ENCODE peak calls at places on chromosomes 12 and 14, in four cellular contexts. Y, S, D and K are unnamed samples.

GRCh38 chr14:55599250-55599879 is 19.4 kb downstream of the KTN1 start:
- DNase-seq in Y (no peak), S (no peak), D (no peak), K (no peak)

GRCh38 chr12:92312463-92312970 is 166.9 kb upstream of the BTG1 start:
- DNase-seq in S (no peak), Y (peak; percentile 37), D (no peak), K (no peak)

GRCh38 chr12:90575995-90576394 is 379.0 kb downstream of the CCER1 start:
- DNase-seq in S (no peak), Y (no peak), D (no peak), K (no peak)

GRCh38 chr12:32198555-32198954 is 91.9 kb downstream of the BICD1 start:
- DNase-seq in Y (peak; percentile 13), D (peak; percentile 27), S (no peak), K (no peak)

GRCh38 chr14:96252323-96253052 is 3.5 kb upstream of the BDKRB1 start:
- DNase-seq in D (no peak), Y (peak; percentile 68), S (no peak), K (no peak)

GRCh38 chr12:50234347-50234746 is 49.0 kb downstream of the LIMA1 start:
- DNase-seq in D (no peak), S (no peak), Y (no peak), K (no peak)

GRCh38 chr12:42921741-42922511 is 332.4 kb upstream of the PRICKLE1 start:
- DNase-seq in Y (no peak), S (no peak), D (peak; percentile 79), K (no peak)

GRCh38 chr14:61653507-61653906 is 41.8 kb upstream of the HIF1A start:
- DNase-seq in Y (peak; percentile 75), D (peak; percentile 62), S (no peak), K (peak; percentile 53)

GRCh38 chr12:99810718-99811593 is 163.4 kb downstream of the GARIN6 start:
- DNase-seq in D (peak; percentile 13), S (peak; percentile 53), Y (peak; percentile 29), K (no peak)

GRCh38 chr12:114625294-114625851 is 58.6 kb downstream of the TBX3 start:
- DNase-seq in S (peak; percentile 21), D (peak; percentile 64), Y (peak; percentile 49), K (no peak)

GRCh38 chr14:96145116-96145864 is 59.3 kb upstream of the BDKRB2 start:
- DNase-seq in Y (peak; percentile 85), S (no peak), D (peak; percentile 86), K (peak; percentile 79)

GRCh38 chr12:70719672-70720420 is 82.6 kb upstream of the PTPRB start:
- DNase-seq in S (peak; percentile 30), D (peak; percentile 41), Y (peak; percentile 38), K (no peak)

GRCh38 chr14:92903359-92903758 is 19.6 kb upstream of the CHGA start:
- DNase-seq in Y (no peak), D (no peak), S (no peak), K (no peak)

GRCh38 chr12:120101182-120101581 is 15.4 kb downstream of the RAB35 start:
- DNase-seq in S (peak; percentile 67), Y (no peak), D (no peak), K (no peak)

GRCh38 chr14:56118611-56119181 is 485 bp downstream of the PELI2 start:
- DNase-seq in D (no peak), S (no peak), Y (peak; percentile 25), K (no peak)